ENCODE peak calls at places on chromosomes 6 and 20, in seven cellular contexts. A is AML-193; U is fibroblast of villous mesenchyme; O is stimulated activated CD8-positive, alpha-beta memory T cell treated with anti-CD3 and anti-CD28 coated beads, Interleukin-7, amount 100 ng/mL, for 4 hours; P is Jurkat, Clone E6-1; E is cardiac muscle cell; S is T47D. Y is an unnamed sample.

GRCh38 chr6:33587529-33588215 is 7.6 kb upstream of the BAK1 start:
- DNase-seq in A (no peak), U (no peak), O (no peak), P (no peak), E (no peak), S (no peak), Y (no peak)

GRCh38 chr6:138115191-138115590 is 8.0 kb upstream of the PERP start:
- DNase-seq in A (no peak), U (no peak), O (no peak), P (no peak), E (no peak), S (no peak), Y (no peak)

GRCh38 chr6:123838612-123839279 is 35.1 kb downstream of the NKAIN2 start:
- DNase-seq in A (no peak), U (no peak), O (no peak), P (no peak), E (peak), S (no peak), Y (no peak)

GRCh38 chr20:33947709-33948295 is 45.9 kb upstream of the RALY start:
- DNase-seq in A (peak), U (peak), O (peak), P (peak), E (peak), S (peak), Y (peak)

GRCh38 chr20:2364014-2364413 is 16.7 kb upstream of the TGM6 start:
- DNase-seq in A (no peak), U (no peak), O (no peak), P (no peak), E (no peak), S (no peak), Y (no peak)

GRCh38 chr20:23340524-23340923 is 10.1 kb upstream of the NXT1 start:
- DNase-seq in A (peak), U (peak), O (no peak), P (peak), E (peak), S (peak), Y (peak)

GRCh38 chr20:39661833-39662232 is 699.7 kb downstream of the DHX35 start:
- DNase-seq in A (no peak), U (no peak), O (no peak), P (no peak), E (no peak), S (no peak), Y (no peak)

GRCh38 chr6:157412780-157413179 is 31.8 kb downstream of the ZDHHC14 start:
- DNase-seq in A (no peak), U (no peak), O (no peak), P (no peak), E (no peak), S (no peak), Y (no peak)

GRCh38 chr20:32886652-32887051 is 27.9 kb downstream of the EFCAB8 start:
- DNase-seq in A (no peak), U (no peak), O (no peak), P (no peak), E (no peak), S (no peak), Y (no peak)

GRCh38 chr20:62832212-62832922 is 15.5 kb downstream of the COL9A3 start:
- DNase-seq in A (no peak), U (peak), O (no peak), P (peak), E (no peak), S (peak), Y (peak)

GRCh38 chr20:56391596-56392281 is at the start of gene AURKA:
- DNase-seq in A (no peak), U (peak), O (no peak), P (peak), E (peak), S (no peak), Y (no peak)

GRCh38 chr6:43455034-43455747 is at the start of gene DLK2:
- DNase-seq in A (no peak), U (no peak), O (peak), P (no peak), E (peak), S (no peak), Y (peak)

GRCh38 chr20:23159923-23160445 is 73.9 kb upstream of the CD93 start:
- DNase-seq in A (no peak), U (no peak), O (no peak), P (peak), E (no peak), S (no peak), Y (no peak)

GRCh38 chr6:149179431-149179830 is 138.1 kb upstream of the TAB2 start:
- DNase-seq in A (no peak), U (no peak), O (no peak), P (no peak), E (no peak), S (no peak), Y (no peak)

GRCh38 chr6:30556714-30556963 is 350 bp upstream of the GNL1 start:
- DNase-seq in A (no peak), U (no peak), O (peak), P (peak), E (peak), S (no peak), Y (peak)

GRCh38 chr6:144259988-144260387 is 25.1 kb upstream of the UTRN start:
- DNase-seq in A (no peak), U (no peak), O (no peak), P (no peak), E (no peak), S (no peak), Y (no peak)

GRCh38 chr20:44072381-44072780 is 114.6 kb downstream of the JPH2 start:
- DNase-seq in A (no peak), U (no peak), O (no peak), P (no peak), E (no peak), S (no peak), Y (no peak)

GRCh38 chr6:81169166-81169565 is 583.3 kb downstream of the TENT5A start:
- DNase-seq in A (no peak), U (peak), O (no peak), P (no peak), E (no peak), S (no peak), Y (no peak)

GRCh38 chr20:37558779-37559178 is 31.1 kb upstream of the BLCAP start:
- DNase-seq in A (no peak), U (no peak), O (no peak), P (no peak), E (no peak), S (no peak), Y (no peak)

GRCh38 chr6:144036064-144036873 is 28.2 kb upstream of the PLAGL1 start:
- DNase-seq in A (peak), U (peak), O (no peak), P (no peak), E (peak), S (no peak), Y (peak)

GRCh38 chr6:47203266-47203967 is 106.3 kb downstream of the TNFRSF21 start:
- DNase-seq in A (no peak), U (no peak), O (no peak), P (peak), E (no peak), S (no peak), Y (no peak)

Y was measured in Calu3.